ENCODE peak calls at places on chromosomes 3 and 15, in six cellular contexts. K is left cardiac atrium; H is neural crest cell; Q is anterior cingulate cortex; E is CD4-positive, alpha-beta T cell; Y is stimulated activated CD4-positive, alpha-beta T cell treated with anti-CD3 and anti-CD28 coated beads, Interleukin-4, amount 100 ng/mL, for 4 hours. D is an unnamed sample.

GRCh38 chr3:11128682-11129632 is 25.3 kb upstream of the HRH1 start:
- DNase-seq in H (no peak), Q (no peak), E (no peak), K (no peak), Y (no peak), D (no peak)

GRCh38 chr15:61318802-61319201 is 89.7 kb upstream of the RORA start:
- DNase-seq in Y (no peak), Q (no peak), K (no peak), E (no peak), H (no peak), D (no peak)

GRCh38 chr15:65690778-65691177 is 69.0 kb downstream of the SLC24A1 start:
- DNase-seq in Y (no peak), Q (no peak), K (no peak), E (no peak), H (no peak), D (no peak)

GRCh38 chr3:55676643-55677042 is 189.5 kb upstream of the WNT5A start:
- DNase-seq in H (no peak), Q (no peak), Y (no peak), K (no peak), E (no peak), D (no peak)

GRCh38 chr15:90864507-90864906 is 3.9 kb upstream of the FURIN start:
- DNase-seq in Y (no peak), K (no peak), Q (no peak), E (no peak), H (no peak), D (no peak)

GRCh38 chr3:44721231-44722102 is 8.0 kb upstream of the ZNF501 start:
- DNase-seq in E (no peak), K (no peak), H (no peak), Q (no peak), Y (no peak), D (no peak)

GRCh38 chr15:45026646-45027045 is 3.7 kb downstream of the SORD start:
- DNase-seq in Q (no peak), H (no peak), E (no peak), Y (no peak), K (no peak), D (no peak)

GRCh38 chr3:125318497-125318847 is 56.7 kb downstream of the ZNF148 start:
- DNase-seq in K (no peak), Q (no peak), H (no peak), E (no peak), Y (no peak), D (no peak)

GRCh38 chr3:51710631-51711351 is 3.9 kb downstream of the GRM2 start:
- DNase-seq in H (no peak), E (no peak), K (peak; percentile 10), Y (no peak), Q (no peak), D (no peak)

GRCh38 chr15:70535071-70535954 is 228.0 kb downstream of the UACA start:
- DNase-seq in H (no peak), Q (no peak), Y (peak; percentile 34), E (peak; percentile 60), K (no peak), D (no peak)

GRCh38 chr15:82046668-82047492 is 1.1 kb upstream of the MEX3B start:
- DNase-seq in Q (peak; percentile 84), E (peak; percentile 81), Y (peak; percentile 89), K (peak; percentile 91), H (peak; percentile 98), D (peak; percentile 94)

GRCh38 chr15:66760358-66760967 is 58.4 kb downstream of the SMAD6 start:
- DNase-seq in Y (no peak), Q (no peak), K (no peak), E (no peak), H (no peak), D (no peak)

GRCh38 chr15:80761754-80762153 is 17.4 kb upstream of the CEMIP start:
- DNase-seq in K (no peak), Y (no peak), H (no peak), Q (no peak), E (no peak), D (no peak)

GRCh38 chr3:145531548-145531947 is 629.4 kb downstream of the PLOD2 start:
- DNase-seq in H (no peak), K (no peak), E (no peak), Y (no peak), Q (no peak), D (no peak)

GRCh38 chr15:81071130-81071529 is 62.9 kb upstream of the CFAP161 start:
- DNase-seq in Y (no peak), Q (no peak), E (no peak), K (peak; percentile 27), H (no peak), D (no peak)

GRCh38 chr15:79595995-79596622 is 164.0 kb downstream of the MINAR1 start:
- DNase-seq in Q (no peak), H (peak; percentile 19), E (no peak), Y (peak; percentile 14), K (peak; percentile 29), D (peak; percentile 46)

GRCh38 chr3:141081141-141081795 is 30.1 kb downstream of the SPSB4 start:
- DNase-seq in K (no peak), Y (no peak), Q (no peak), E (no peak), H (no peak), D (no peak)

GRCh38 chr15:29736012-29736744 is 86.1 kb downstream of the TJP1 start:
- DNase-seq in H (no peak), Y (no peak), Q (no peak), K (no peak), E (no peak), D (no peak)

GRCh38 chr15:77352932-77353331 is 67.0 kb downstream of the PEAK1 start:
- DNase-seq in E (no peak), Q (no peak), K (no peak), H (no peak), Y (no peak), D (no peak)

GRCh38 chr3:146104068-146104467 is 56.9 kb downstream of the PLOD2 start:
- DNase-seq in Y (no peak), H (no peak), Q (no peak), E (no peak), K (no peak), D (no peak)

GRCh38 chr15:74235962-74236361 is at the start of gene CCDC33:
- DNase-seq in K (no peak), Y (no peak), E (no peak), H (no peak), Q (no peak), D (no peak)

GRCh38 chr3:170911051-170911450 is 2.6 kb upstream of the EIF5A2 start:
- DNase-seq in Y (no peak), Q (no peak), H (no peak), K (no peak), E (no peak), D (no peak)

GRCh38 chr3:55688154-55688553 is 201.0 kb upstream of the WNT5A start:
- DNase-seq in E (no peak), H (no peak), K (no peak), Y (no peak), Q (no peak), D (no peak)

GRCh38 chr3:36893137-36893557 is 51.7 kb downstream of the TRANK1 start:
- DNase-seq in E (peak; percentile 37), Y (peak; percentile 35), K (peak; percentile 40), Q (no peak), H (no peak), D (no peak)

GRCh38 chr15:32706704-32707103 is 11.1 kb upstream of the GREM1 start:
- DNase-seq in H (no peak), Y (no peak), K (no peak), Q (no peak), E (no peak), D (no peak)

GRCh38 chr15:57915827-57916531 is 149.5 kb downstream of the ALDH1A2 start:
- DNase-seq in Q (no peak), H (no peak), E (no peak), Y (no peak), K (peak; percentile 31), D (no peak)

GRCh38 chr15:35648941-35649340 is 103.0 kb upstream of the DPH6 start:
- DNase-seq in Y (no peak), H (no peak), E (no peak), Q (no peak), K (no peak), D (no peak)

GRCh38 chr15:72113347-72114031 is 4.5 kb downstream of the MYO9A start:
- DNase-seq in K (no peak), E (no peak), Q (no peak), Y (no peak), H (no peak), D (peak; percentile 26)

GRCh38 chr3:159559771-159560170 is 428.9 kb upstream of the IL12A start:
- DNase-seq in H (no peak), E (no peak), Y (no peak), K (no peak), Q (no peak), D (no peak)

GRCh38 chr15:85795320-85795668 is 569 bp upstream of the KLHL25 start:
- DNase-seq in Q (no peak), Y (no peak), H (no peak), K (no peak), E (no peak), D (no peak)

GRCh38 chr3:157876556-157876955 is 229.7 kb downstream of the SHOX2 start:
- DNase-seq in E (no peak), H (no peak), Y (no peak), Q (no peak), K (no peak), D (no peak)

GRCh38 chr15:100696452-100696851 is 94.1 kb downstream of the ASB7 start:
- DNase-seq in K (no peak), Y (no peak), Q (no peak), H (no peak), E (no peak), D (no peak)

GRCh38 chr3:139284221-139284620 is 59.6 kb upstream of the MRPS22 start:
- DNase-seq in E (no peak), Q (no peak), Y (no peak), H (no peak), K (no peak), D (no peak)

GRCh38 chr15:99732268-99732641 is 982 bp downstream of the LYSMD4 start:
- DNase-seq in E (no peak), Y (no peak), H (no peak), Q (no peak), K (no peak), D (no peak)

GRCh38 chr3:377158-377561 is 180.6 kb downstream of the CHL1 start:
- DNase-seq in K (no peak), H (no peak), Y (no peak), Q (no peak), E (no peak), D (peak; percentile 68)

GRCh38 chr3:192899540-192899982 is 18.1 kb downstream of the MB21D2 start:
- DNase-seq in E (no peak), Q (no peak), Y (no peak), K (no peak), H (no peak), D (no peak)

GRCh38 chr15:90013503-90013937 is 12.4 kb downstream of the ZNF710 start:
- DNase-seq in E (no peak), H (no peak), K (no peak), Y (no peak), Q (no peak), D (no peak)

GRCh38 chr15:89028036-89028435 is 60.2 kb upstream of the ABHD2 start:
- DNase-seq in Y (no peak), K (no peak), Q (no peak), H (no peak), E (no peak), D (no peak)

GRCh38 chr3:32855350-32855953 is 37.7 kb downstream of the TRIM71 start:
- DNase-seq in H (no peak), K (no peak), Y (no peak), Q (no peak), E (no peak), D (no peak)